ENCODE peak calls at places on chromosomes 11 and 22, in eight cellular contexts. I is heart left ventricle, J is thoracic aorta, D is B cell, O is epithelial cell of esophagus, R is brain microvascular endothelial cell, V is OCI-LY7, X is tibial artery. Y is an unnamed sample.

GRCh38 chr11:60305906-60306619 is 21.0 kb upstream of the MS4A6E start:
- DNase-seq in I (no peak), J (no peak), D (no peak), O (peak; percentile 43), R (peak; percentile 41), V (no peak), X (no peak), Y (no peak)

GRCh38 chr11:1263036-1263435 is 40.2 kb downstream of the MUC5B start:
- DNase-seq in I (no peak), J (no peak), D (no peak), O (no peak), R (no peak), V (no peak), X (no peak), Y (no peak)

GRCh38 chr11:61816736-61817455 is at the start of gene FADS1:
- DNase-seq in I (peak; percentile 90), J (peak; percentile 61), D (peak; percentile 81), O (peak; percentile 84), R (peak; percentile 80), V (no peak), X (peak; percentile 88), Y (peak; percentile 89)

GRCh38 chr11:723120-723883 is 17.3 kb downstream of the EPS8L2 start:
- DNase-seq in I (no peak), J (no peak), D (peak; percentile 85), O (peak; percentile 53), R (no peak), V (peak; percentile 76), X (no peak), Y (no peak)

GRCh38 chr22:27420817-27421361 is 380.7 kb downstream of the MN1 start:
- DNase-seq in I (peak; percentile 87), J (peak; percentile 66), D (no peak), O (peak; percentile 92), R (peak; percentile 93), V (no peak), X (peak; percentile 91), Y (peak; percentile 86)

GRCh38 chr11:121473064-121473777 is 20.5 kb upstream of the SORL1-AS1 start:
- DNase-seq in I (no peak), J (no peak), D (no peak), O (peak; percentile 58), R (no peak), V (no peak), X (no peak), Y (no peak)

GRCh38 chr11:2778630-2779498 is 79.1 kb upstream of the KCNQ1OT1 start:
- DNase-seq in I (peak; percentile 80), J (peak; percentile 12), D (no peak), O (peak; percentile 76), R (peak; percentile 27), V (no peak), X (peak; percentile 75), Y (peak; percentile 86)

GRCh38 chr11:24312464-24313238 is 184.2 kb upstream of the LUZP2 start:
- DNase-seq in I (no peak), J (no peak), D (no peak), O (no peak), R (peak; percentile 92), V (no peak), X (no peak), Y (no peak)

GRCh38 chr22:43345761-43346261 is 2.6 kb upstream of the SCUBE1 start:
- DNase-seq in I (no peak), J (no peak), D (no peak), O (no peak), R (no peak), V (no peak), X (no peak), Y (no peak)

GRCh38 chr22:35695202-35695601 is 22.5 kb upstream of the APOL5 start:
- DNase-seq in I (no peak), J (no peak), D (no peak), O (no peak), R (no peak), V (no peak), X (no peak), Y (no peak)

GRCh38 chr22:28072066-28072465 is 153.0 kb upstream of the PITPNB start:
- DNase-seq in I (no peak), J (no peak), D (no peak), O (peak; percentile 42), R (no peak), V (no peak), X (no peak), Y (no peak)

GRCh38 chr11:43327987-43328386 is 16.2 kb downstream of the API5 start:
- DNase-seq in I (no peak), J (no peak), D (no peak), O (peak; percentile 96), R (peak; percentile 100), V (no peak), X (no peak), Y (no peak)

GRCh38 chr22:19834599-19834998 is 20.1 kb downstream of the GNB1L start:
- DNase-seq in I (no peak), J (no peak), D (no peak), O (no peak), R (no peak), V (no peak), X (no peak), Y (no peak)

GRCh38 chr11:66414120-66414934 is 6.5 kb upstream of the NPAS4 start:
- DNase-seq in I (no peak), J (no peak), D (no peak), O (no peak), R (no peak), V (no peak), X (no peak), Y (no peak)

GRCh38 chr11:107928046-107928766 is at the start of gene RAB39A:
- DNase-seq in I (peak; percentile 82), J (peak; percentile 31), D (peak; percentile 94), O (peak; percentile 94), R (peak; percentile 95), V (peak; percentile 97), X (peak; percentile 81), Y (peak; percentile 31)

GRCh38 chr11:122478986-122479385 is 176.5 kb upstream of the UBASH3B start:
- DNase-seq in I (no peak), J (no peak), D (no peak), O (no peak), R (no peak), V (no peak), X (no peak), Y (no peak)

GRCh38 chr22:50303848-50304527 is 3.5 kb downstream of the PLXNB2 start:
- DNase-seq in I (peak; percentile 52), J (no peak), D (peak; percentile 61), O (peak; percentile 57), R (no peak), V (peak; percentile 38), X (peak; percentile 70), Y (no peak)

GRCh38 chr11:27465629-27466028 is 7.0 kb downstream of the LGR4 start:
- DNase-seq in I (no peak), J (no peak), D (no peak), O (no peak), R (no peak), V (no peak), X (no peak), Y (no peak)

GRCh38 chr11:73478737-73479347 is 102.6 kb downstream of the RELT start:
- DNase-seq in I (no peak), J (no peak), D (no peak), O (peak; percentile 66), R (peak; percentile 20), V (peak; percentile 21), X (no peak), Y (no peak)
- TF ChIP-seq CTCF in I (peak; percentile 64), J (no peak), D (no peak), O (peak; percentile 92), R (peak; percentile 95), V (peak; percentile 94), X (peak; percentile 6), Y (no peak)

DNA sequence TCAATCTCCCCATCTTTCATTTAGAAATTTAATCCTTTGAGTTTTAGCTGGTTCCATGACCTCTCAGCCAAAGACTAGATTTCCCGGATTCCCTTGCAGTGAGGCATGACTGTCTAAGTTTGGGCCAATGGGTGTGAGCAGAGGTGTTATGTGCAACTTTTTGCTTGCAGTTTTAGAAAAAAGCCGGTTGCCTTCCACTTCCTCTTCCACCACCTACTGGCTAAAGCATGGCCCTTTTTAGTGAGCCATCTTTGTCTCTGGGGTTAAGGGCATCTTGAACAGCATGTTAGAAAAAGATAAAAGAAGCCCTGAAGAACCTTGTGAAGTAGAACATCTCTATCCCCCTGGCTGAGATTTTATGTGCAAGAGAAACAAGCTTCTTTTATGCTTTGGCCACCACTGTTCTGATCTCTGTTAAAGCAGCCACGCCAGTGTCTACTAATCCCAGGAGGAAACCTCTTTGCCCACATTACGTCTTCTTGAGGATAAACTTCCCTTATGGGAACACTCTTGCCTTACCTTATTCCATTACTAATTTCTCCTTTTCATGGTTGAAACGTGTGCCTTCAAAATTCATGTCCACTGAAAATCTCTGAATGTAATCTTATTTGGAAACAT is 279.9 kb downstream of the TENM4 start:
- DNase-seq in I (no peak), J (no peak), D (no peak), O (peak; percentile 67), R (no peak), V (no peak), X (no peak), Y (no peak)
- TF ChIP-seq CTCF in I (peak; percentile 28), J (peak; percentile 29), D (no peak), O (peak; percentile 55), R (no peak), V (no peak), X (peak; percentile 36), Y (no peak)

GRCh38 chr11:125872138-125872491 is 15.4 kb upstream of the HYLS1 start:
- DNase-seq in I (no peak), J (no peak), D (no peak), O (no peak), R (no peak), V (peak; percentile 23), X (no peak), Y (no peak)

GRCh38 chr11:125869526-125869925 is 17.9 kb upstream of the HYLS1 start:
- DNase-seq in I (no peak), J (no peak), D (no peak), O (no peak), R (no peak), V (no peak), X (no peak), Y (no peak)

GRCh38 chr11:125871391-125872137 is 15.9 kb upstream of the HYLS1 start:
- DNase-seq in I (no peak), J (no peak), D (no peak), O (peak; percentile 27), R (peak; percentile 25), V (peak; percentile 20), X (no peak), Y (no peak)

GRCh38 chr11:125873881-125874555 is 13.4 kb upstream of the HYLS1 start:
- DNase-seq in I (no peak), J (no peak), D (no peak), O (no peak), R (peak; percentile 1), V (no peak), X (no peak), Y (no peak)

GRCh38 chr11:125874556-125875124 is 12.8 kb upstream of the HYLS1 start:
- DNase-seq in I (peak; percentile 55), J (no peak), D (peak; percentile 59), O (peak; percentile 73), R (peak; percentile 71), V (peak; percentile 61), X (peak; percentile 40), Y (peak; percentile 40)
- TF ChIP-seq CTCF in I (peak; percentile 78), J (peak; percentile 67), D (peak; percentile 74), O (peak; percentile 88), R (peak; percentile 89), V (peak; percentile 81), X (peak; percentile 63), Y (peak; percentile 60)

DNA sequence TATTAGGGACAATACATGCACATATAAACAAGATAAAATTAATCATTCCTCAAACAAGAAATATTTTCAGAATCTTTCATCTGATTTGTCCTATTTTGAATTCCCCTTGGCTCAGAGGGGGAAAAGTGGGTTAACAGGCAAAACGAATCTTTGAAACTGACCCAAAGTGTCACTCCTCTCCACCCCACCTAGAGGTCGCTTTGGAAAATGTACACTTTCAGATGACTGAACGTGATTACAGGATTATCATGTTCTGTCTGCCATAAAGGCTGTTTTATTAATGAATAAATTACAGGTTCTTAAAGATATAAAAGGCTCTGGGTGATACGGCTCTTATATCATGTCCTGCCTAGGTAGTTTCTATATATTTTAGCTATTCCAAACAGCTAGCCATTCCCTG is 1735.0 kb downstream of the LRRC4C start:
- DNase-seq in I (no peak), J (no peak), D (no peak), O (no peak), R (no peak), V (no peak), X (no peak), Y (no peak)
- TF ChIP-seq CTCF in I (no peak), J (no peak), D (no peak), O (no peak), R (no peak), V (peak; percentile 24), X (no peak), Y (no peak)

Y was measured in ovary.